ENCODE peak calls at places on chromosomes 6 and 20, in five cellular contexts. One of them, this sample, is unnamed. For H3K36me3, the result is how much of the 10 kb centered on the place peaks cover.

GRCh38 chr6:32194825-32195651 is 2.6 kb upstream of the GPSM3 start:
- DNase-seq in CD8-positive, alpha-beta T cell: no peak
- DNase-seq in PC-3: peak
- DNase-seq in Panc1: no peak
- DNase-seq in IMR-90: peak
- DNase-seq in this sample: no peak

GRCh38 chr6:132961610-132962009 is 147.2 kb downstream of the RPS12 start:
- DNase-seq in CD8-positive, alpha-beta T cell: no peak
- DNase-seq in PC-3: peak
- DNase-seq in Panc1: no peak
- DNase-seq in IMR-90: no peak
- DNase-seq in this sample: no peak

GRCh38 chr6:169324661-169325459 is 71.2 kb upstream of the THBS2 start:
- DNase-seq in CD8-positive, alpha-beta T cell: no peak
- DNase-seq in PC-3: no peak
- DNase-seq in Panc1: no peak
- DNase-seq in IMR-90: no peak
- DNase-seq in this sample: no peak

GRCh38 chr6:64238071-64238470 is 602.5 kb downstream of the PHF3 start:
- DNase-seq in CD8-positive, alpha-beta T cell: no peak
- DNase-seq in PC-3: no peak
- DNase-seq in Panc1: no peak
- DNase-seq in IMR-90: no peak
- DNase-seq in this sample: no peak

GRCh38 chr20:57717797-57718196 is 8.0 kb upstream of the PMEPA1 start:
- DNase-seq in CD8-positive, alpha-beta T cell: no peak
- DNase-seq in PC-3: peak
- DNase-seq in Panc1: no peak
- DNase-seq in IMR-90: no peak
- DNase-seq in this sample: no peak

GRCh38 chr6:112021911-112022310 is 32.0 kb upstream of the CCN6 start:
- DNase-seq in CD8-positive, alpha-beta T cell: no peak
- DNase-seq in PC-3: no peak
- DNase-seq in Panc1: no peak
- DNase-seq in IMR-90: no peak
- DNase-seq in this sample: no peak

GRCh38 chr6:158655569-158656450 is 6.0 kb downstream of the SYTL3 start:
- DNase-seq in CD8-positive, alpha-beta T cell: peak
- DNase-seq in PC-3: no peak
- DNase-seq in Panc1: no peak
- DNase-seq in IMR-90: peak
- DNase-seq in this sample: no peak

GRCh38 chr6:78483546-78483945 is 383.8 kb upstream of the IRAK1BP1 start:
- DNase-seq in CD8-positive, alpha-beta T cell: no peak
- DNase-seq in PC-3: no peak
- DNase-seq in Panc1: no peak
- DNase-seq in IMR-90: peak
- DNase-seq in this sample: no peak

GRCh38 chr6:166257911-166258318 is 50.3 kb downstream of the PRR18 start:
- DNase-seq in CD8-positive, alpha-beta T cell: no peak
- DNase-seq in PC-3: peak
- DNase-seq in Panc1: no peak
- DNase-seq in IMR-90: no peak
- DNase-seq in this sample: no peak

GRCh38 chr20:61925555-61926252 is 140.0 kb downstream of the TAF4 start:
- DNase-seq in CD8-positive, alpha-beta T cell: no peak
- DNase-seq in PC-3: peak
- DNase-seq in Panc1: no peak
- DNase-seq in IMR-90: peak
- DNase-seq in this sample: no peak

GRCh38 chr6:24356310-24357035 is 1.4 kb downstream of the DCDC2 start:
- DNase-seq in CD8-positive, alpha-beta T cell: no peak
- DNase-seq in PC-3: no peak
- DNase-seq in Panc1: no peak
- DNase-seq in IMR-90: no peak
- DNase-seq in this sample: no peak

GRCh38 chr6:2688416-2689064 is 62.2 kb downstream of the MYLK4 start:
- DNase-seq in CD8-positive, alpha-beta T cell: no peak
- DNase-seq in PC-3: peak
- DNase-seq in Panc1: no peak
- DNase-seq in IMR-90: peak
- DNase-seq in this sample: no peak

GRCh38 chr20:23412026-23412425 is 9.3 kb downstream of the NAPB start:
- DNase-seq in CD8-positive, alpha-beta T cell: no peak
- DNase-seq in PC-3: no peak
- DNase-seq in Panc1: no peak
- DNase-seq in IMR-90: peak
- DNase-seq in this sample: no peak

GRCh38 chr6:109241199-109241598 is 141.1 kb downstream of the CD164 start:
- DNase-seq in CD8-positive, alpha-beta T cell: no peak
- DNase-seq in PC-3: peak
- DNase-seq in Panc1: no peak
- DNase-seq in IMR-90: no peak
- DNase-seq in this sample: no peak

GRCh38 chr6:32146287-32146686 is 5.5 kb downstream of the PRRT1 start:
- DNase-seq in CD8-positive, alpha-beta T cell: no peak
- DNase-seq in PC-3: no peak
- DNase-seq in Panc1: no peak
- DNase-seq in IMR-90: no peak
- DNase-seq in this sample: no peak

GRCh38 chr20:35311409-35311808 is 19.2 kb upstream of the FAM83C start:
- DNase-seq in CD8-positive, alpha-beta T cell: no peak
- DNase-seq in PC-3: peak
- DNase-seq in Panc1: peak
- DNase-seq in IMR-90: peak
- DNase-seq in this sample: no peak

GRCh38 chr6:145508107-145508506 is 227.2 kb downstream of the EPM2A start:
- DNase-seq in CD8-positive, alpha-beta T cell: no peak
- DNase-seq in PC-3: peak
- DNase-seq in Panc1: no peak
- DNase-seq in IMR-90: no peak
- DNase-seq in this sample: no peak

GRCh38 chr6:168598251-168599117 is 157.5 kb downstream of the SMOC2 start:
- DNase-seq in CD8-positive, alpha-beta T cell: no peak
- DNase-seq in PC-3: no peak
- DNase-seq in Panc1: no peak
- DNase-seq in IMR-90: no peak
- DNase-seq in this sample: no peak

GRCh38 chr20:32017711-32018251 is 7.5 kb downstream of the CCM2L start:
- DNase-seq in CD8-positive, alpha-beta T cell: peak
- DNase-seq in PC-3: peak
- DNase-seq in Panc1: no peak
- DNase-seq in IMR-90: no peak
- DNase-seq in this sample: no peak

GRCh38 chr20:46046588-46047310 is 17.7 kb downstream of the SLC12A5 start:
- DNase-seq in CD8-positive, alpha-beta T cell: no peak
- DNase-seq in PC-3: no peak
- DNase-seq in Panc1: no peak
- DNase-seq in IMR-90: no peak
- DNase-seq in this sample: no peak

GRCh38 chr20:51985013-51985415 is 182.7 kb upstream of the SALL4 start:
- DNase-seq in CD8-positive, alpha-beta T cell: no peak
- DNase-seq in PC-3: peak
- DNase-seq in Panc1: peak
- DNase-seq in IMR-90: peak
- DNase-seq in this sample: no peak

GRCh38 chr6:68368845-68369244 is 266.2 kb upstream of the ADGRB3 start:
- DNase-seq in CD8-positive, alpha-beta T cell: no peak
- DNase-seq in PC-3: peak
- DNase-seq in Panc1: no peak
- DNase-seq in IMR-90: no peak
- DNase-seq in this sample: no peak

GRCh38 chr6:31597006-31597405 is 4.2 kb upstream of the NCR3 start:
- DNase-seq in CD8-positive, alpha-beta T cell: peak
- DNase-seq in PC-3: peak
- DNase-seq in Panc1: no peak
- DNase-seq in IMR-90: peak
- DNase-seq in this sample: no peak

GRCh38 chr6:74519172-74519571 is 686.7 kb downstream of the COL12A1 start:
- DNase-seq in CD8-positive, alpha-beta T cell: no peak
- DNase-seq in PC-3: peak
- DNase-seq in Panc1: peak
- DNase-seq in IMR-90: peak
- DNase-seq in this sample: no peak

GRCh38 chr6:3734023-3734422 is 17.5 kb downstream of the PXDC1 start:
- DNase-seq in CD8-positive, alpha-beta T cell: no peak
- DNase-seq in PC-3: no peak
- DNase-seq in Panc1: no peak
- DNase-seq in IMR-90: no peak
- DNase-seq in this sample: no peak
- H3K36me3 ChIP-seq in CD8-positive, alpha-beta T cell: under half
- H3K36me3 ChIP-seq in PC-3: under half
- H3K36me3 ChIP-seq in Panc1: under half
- H3K36me3 ChIP-seq in IMR-90: under half
- H3K36me3 ChIP-seq in this sample: under half

DNA sequence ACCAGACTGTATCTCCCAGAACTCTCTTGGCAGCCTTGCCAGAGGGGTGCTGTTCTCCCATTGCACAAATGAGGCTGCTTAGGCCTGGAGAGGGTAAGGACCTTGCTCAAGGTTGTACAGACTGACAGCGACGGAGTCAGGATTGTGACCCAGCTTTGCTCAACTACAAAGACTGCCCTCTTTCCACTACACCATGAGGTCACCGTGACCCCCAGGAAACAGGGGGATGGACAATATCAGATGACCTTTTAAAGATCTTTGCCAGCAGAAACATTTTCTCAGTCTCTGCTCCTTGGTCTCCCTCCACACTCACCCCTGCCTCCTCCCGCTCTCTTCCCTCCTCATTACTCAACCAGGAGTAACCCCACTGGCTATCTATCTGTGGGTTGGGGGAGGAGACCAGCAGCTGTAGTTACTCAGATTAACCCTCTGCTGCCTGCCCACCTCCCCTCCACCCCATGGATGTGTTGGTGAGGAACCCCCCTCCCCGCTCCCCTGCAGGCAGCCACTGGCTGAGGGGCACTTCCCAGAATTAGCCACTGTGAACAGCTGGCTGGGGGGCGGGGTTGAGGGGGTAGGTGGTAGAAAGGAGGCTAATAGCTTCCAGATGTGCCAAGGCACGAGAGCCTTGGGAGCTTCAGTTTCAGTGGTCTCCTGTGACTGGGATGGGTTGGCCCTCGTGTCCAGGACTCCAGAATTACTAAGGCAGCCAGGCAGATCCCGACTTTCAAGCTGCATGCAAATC is 26.9 kb upstream of the MRPS18A start:
- DNase-seq in CD8-positive, alpha-beta T cell: no peak
- DNase-seq in PC-3: no peak
- DNase-seq in Panc1: no peak
- DNase-seq in IMR-90: peak
- DNase-seq in this sample: no peak
- H3K27ac ChIP-seq in CD8-positive, alpha-beta T cell: no peak
- H3K27ac ChIP-seq in PC-3: no peak
- H3K27ac ChIP-seq in Panc1: no peak
- H3K27ac ChIP-seq in IMR-90: no peak
- H3K27ac ChIP-seq in this sample: no peak

GRCh38 chr6:35600659-35601125 is 88.0 kb upstream of the TULP1 start:
- DNase-seq in CD8-positive, alpha-beta T cell: no peak
- DNase-seq in PC-3: no peak
- DNase-seq in Panc1: no peak
- DNase-seq in IMR-90: no peak
- DNase-seq in this sample: no peak
- H3K36me3 ChIP-seq in CD8-positive, alpha-beta T cell: under half
- H3K36me3 ChIP-seq in PC-3: under half
- H3K36me3 ChIP-seq in Panc1: under half
- H3K36me3 ChIP-seq in IMR-90: under half
- H3K36me3 ChIP-seq in this sample: under half

DNA sequence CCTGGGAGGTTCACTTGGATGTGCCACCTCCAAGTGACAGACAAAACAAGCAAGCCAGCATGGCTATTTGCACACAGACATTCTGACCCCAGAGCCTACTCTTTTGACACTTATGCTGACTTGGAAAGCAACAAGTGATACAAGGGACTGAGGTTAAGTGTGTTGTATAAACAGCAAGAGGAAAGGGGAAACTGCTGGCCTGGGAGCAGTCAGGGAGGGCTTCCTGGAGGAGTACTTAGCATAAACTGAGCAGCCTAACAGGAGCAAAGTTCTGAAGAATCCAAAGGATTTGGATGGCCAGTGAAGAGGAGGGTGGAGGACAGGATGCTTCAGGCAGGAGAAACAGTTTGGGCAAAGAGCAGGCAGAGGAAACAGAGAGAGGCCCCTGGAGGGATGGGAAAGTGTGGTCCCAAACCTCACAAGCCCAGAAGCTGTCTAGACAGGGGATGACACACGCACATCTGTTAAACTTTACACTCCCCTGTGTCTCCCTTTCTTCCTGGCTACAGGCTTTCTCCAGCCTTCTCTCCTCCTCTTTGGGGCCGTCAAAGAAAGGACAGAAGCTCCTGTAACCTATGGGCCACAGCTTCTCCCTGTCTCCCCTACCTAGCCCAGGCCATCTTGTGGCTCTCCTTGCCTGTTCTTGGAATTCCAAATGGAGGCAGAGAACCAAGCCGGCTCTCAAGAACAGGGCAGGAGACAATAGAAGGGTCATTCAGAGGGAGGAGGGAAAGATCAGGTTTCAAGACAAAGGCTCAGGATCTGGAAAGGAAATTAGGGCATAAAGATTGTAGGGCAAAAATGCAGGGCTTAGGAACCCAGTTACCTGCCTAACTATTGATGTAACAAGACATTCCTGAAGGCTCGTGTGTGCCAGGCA is 19.3 kb downstream of the SULF2 start:
- DNase-seq in CD8-positive, alpha-beta T cell: no peak
- DNase-seq in PC-3: no peak
- DNase-seq in Panc1: no peak
- DNase-seq in IMR-90: no peak
- DNase-seq in this sample: no peak
- H3K27ac ChIP-seq in CD8-positive, alpha-beta T cell: no peak
- H3K27ac ChIP-seq in PC-3: no peak
- H3K27ac ChIP-seq in Panc1: no peak
- H3K27ac ChIP-seq in IMR-90: no peak
- H3K27ac ChIP-seq in this sample: no peak